ENCODE peak calls at places on chromosomes 4 and X, in nine cellular contexts. T is HCT116, E is GM23338, H is MM.1S, M is PC-3, I is hepatocyte, O is neural progenitor cell, P is SK-N-SH, Z is GM23248. Q is an unnamed sample.

GRCh38 chr4:143247866-143248265 is 63.1 kb downstream of the USP38 start:
- DNase-seq in M (no peak), I (no peak), T (no peak), H (no peak), O (no peak), E (no peak), P (no peak), Z (no peak), Q (no peak)

GRCh38 chr4:182826391-182826790 is 90.8 kb downstream of the DCTD start:
- DNase-seq in T (no peak), P (no peak), I (no peak), M (no peak), H (no peak), Z (no peak), O (no peak), E (no peak), Q (peak; percentile 12)

GRCh38 chr4:63717384-63717783 is 691.9 kb downstream of the TECRL start:
- DNase-seq in P (peak; percentile 3), M (peak; percentile 82), T (no peak), Z (peak; percentile 1), E (peak; percentile 46), H (peak; percentile 35), O (peak; percentile 41), I (peak; percentile 40), Q (no peak)

GRCh38 chr4:165204462-165204830 is 2.9 kb upstream of the KLHL2 start:
- DNase-seq in E (no peak), H (no peak), Z (peak; percentile 73), M (peak; percentile 69), I (no peak), T (no peak), O (no peak), P (no peak), Q (no peak)

GRCh38 chrX:38273453-38273852 is 52.8 kb upstream of the SRPX start:
- DNase-seq in P (no peak), O (no peak), I (no peak), Z (no peak), T (no peak), E (no peak), M (no peak), H (no peak), Q (no peak)

GRCh38 chr4:7917669-7918068 is 22.0 kb downstream of the AFAP1 start:
- DNase-seq in H (no peak), P (no peak), I (no peak), T (no peak), E (peak; percentile 48), O (no peak), Z (no peak), M (no peak), Q (no peak)

GRCh38 chrX:31355206-31355955 is 283.5 kb upstream of the FTHL17 start:
- DNase-seq in I (no peak), M (no peak), E (no peak), T (no peak), O (no peak), P (no peak), H (no peak), Z (no peak), Q (no peak)

GRCh38 chrX:70030242-70030823 is 19.4 kb downstream of the AWAT2 start:
- DNase-seq in O (peak; percentile 71), Z (peak; percentile 71), H (peak; percentile 24), I (peak; percentile 62), T (peak; percentile 22), P (peak; percentile 52), M (peak; percentile 69), E (peak; percentile 70), Q (peak; percentile 53)

GRCh38 chr4:7815562-7815961 is 124.1 kb downstream of the AFAP1 start:
- DNase-seq in P (no peak), Z (peak; percentile 91), T (no peak), I (no peak), O (no peak), E (no peak), H (no peak), M (no peak), Q (no peak)

GRCh38 chr4:178462710-178463109 is 1020.5 kb upstream of the AGA start:
- DNase-seq in P (no peak), T (no peak), M (peak; percentile 8), Z (no peak), I (no peak), E (no peak), O (no peak), H (no peak), Q (no peak)

GRCh38 chrX:153778684-153779101 is 2.1 kb upstream of the SRPK3 start:
- DNase-seq in M (no peak), Z (no peak), H (no peak), T (no peak), P (no peak), O (no peak), I (no peak), E (no peak), Q (no peak)

GRCh38 chr4:23922535-23923115 is 32.8 kb upstream of the PPARGC1A start:
- DNase-seq in T (no peak), M (no peak), I (no peak), E (no peak), Z (no peak), O (peak; percentile 31), P (no peak), H (no peak), Q (no peak)

GRCh38 chrX:119618439-119618838 is 12.2 kb upstream of the NKRF start:
- DNase-seq in O (no peak), P (no peak), E (no peak), Z (no peak), M (no peak), I (no peak), T (no peak), H (no peak), Q (peak; percentile 48)

GRCh38 chr4:112270643-112271484 is 14.8 kb downstream of the TIFA start:
- DNase-seq in T (no peak), I (no peak), Z (peak; percentile 89), M (peak; percentile 59), O (no peak), H (no peak), P (no peak), E (no peak), Q (no peak)

GRCh38 chrX:21412883-21413282 is 38.7 kb downstream of the CNKSR2 start:
- DNase-seq in T (no peak), O (no peak), I (no peak), P (no peak), H (no peak), E (no peak), Z (peak; percentile 75), M (no peak), Q (no peak)

GRCh38 chrX:119398974-119399771 is at the start of gene SLC25A43:
- DNase-seq in T (no peak), I (peak; percentile 52), E (peak; percentile 46), O (peak; percentile 55), M (peak; percentile 45), P (peak; percentile 69), H (peak; percentile 42), Z (peak; percentile 61), Q (peak; percentile 71)

GRCh38 chr4:71974681-71975080 is 57.1 kb upstream of the NPFFR2 start:
- DNase-seq in E (no peak), I (peak; percentile 9), O (no peak), H (no peak), P (no peak), T (no peak), Z (peak; percentile 27), M (peak; percentile 41), Q (no peak)

GRCh38 chr4:37634180-37634579 is 52.0 kb downstream of the RELL1 start:
- DNase-seq in O (no peak), M (no peak), T (no peak), I (no peak), Z (no peak), P (no peak), H (no peak), E (no peak), Q (no peak)
- TF ChIP-seq EZH2phosphoT487 in O (no peak), M (no peak), T (no peak), I (no peak), Z (no peak), P (no peak), H (no peak), E (no peak), Q (no peak)

DNA sequence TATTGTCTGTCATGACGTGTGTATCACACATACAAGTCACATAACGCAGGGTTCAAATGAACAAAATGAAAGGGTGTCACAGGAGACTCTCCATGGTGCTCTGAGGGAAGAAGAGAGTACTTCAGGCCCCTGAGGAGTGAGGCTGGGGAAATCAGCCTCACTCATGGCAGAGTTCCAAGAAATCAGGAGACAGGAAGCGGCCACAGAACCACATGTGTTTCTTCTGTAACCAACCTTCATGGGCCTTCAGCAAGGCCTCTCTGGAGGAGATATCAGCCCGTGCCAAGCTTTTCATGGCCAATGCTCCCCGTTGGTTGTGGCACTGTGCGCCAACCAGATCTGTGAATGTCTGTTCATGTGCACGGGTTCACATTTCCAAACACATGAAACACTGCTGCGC is 76.0 kb downstream of the NAT8L start:
- DNase-seq in E (no peak), I (peak; percentile 33), H (no peak), T (no peak), M (no peak), P (peak; percentile 49), Z (peak; percentile 12), O (no peak), Q (no peak)
- TF ChIP-seq EZH2phosphoT487 in E (no peak), I (no peak), H (no peak), T (no peak), M (no peak), P (no peak), Z (no peak), O (no peak), Q (no peak)

GRCh38 chr4:100386270-100386669 is 131.6 kb downstream of the EMCN start:
- DNase-seq in E (no peak), M (no peak), O (no peak), Z (no peak), I (no peak), T (no peak), H (no peak), P (no peak), Q (no peak)

GRCh38 chr4:100391086-100391485 is 126.7 kb downstream of the EMCN start:
- DNase-seq in P (no peak), H (no peak), O (no peak), E (no peak), M (no peak), Z (no peak), I (no peak), T (no peak), Q (no peak)

GRCh38 chr4:100391913-100392312 is 125.9 kb downstream of the EMCN start:
- DNase-seq in E (no peak), P (no peak), I (no peak), H (peak; percentile 42), M (peak; percentile 61), O (no peak), T (no peak), Z (peak; percentile 58), Q (no peak)
- TF ChIP-seq EZH2phosphoT487 in E (no peak), P (no peak), I (no peak), H (no peak), M (no peak), O (no peak), T (no peak), Z (peak; percentile 90), Q (no peak)

GRCh38 chr4:39786838-39787237 is 88.9 kb downstream of the UBE2K start:
- DNase-seq in E (no peak), O (no peak), Z (no peak), H (no peak), I (no peak), P (no peak), T (no peak), M (no peak), Q (no peak)
- TF ChIP-seq EZH2phosphoT487 in E (no peak), O (no peak), Z (no peak), H (no peak), I (no peak), P (no peak), T (no peak), M (no peak), Q (no peak)

Q was measured in OCI-LY7.